ENCODE peak calls at places on chromosomes 11 and 22, in six cellular contexts. D is lower lobe of right lung; B is IMR-90; S is naive thymus-derived CD4-positive, alpha-beta T cell; M is ovary; P is tibial artery. E is an unnamed sample. For H3K4me1 and H3K36me3, the result is how much of the 10 kb centered on the place peaks cover.

GRCh38 chr11:96241351-96241841 is 101.6 kb downstream of the MAML2 start:
- DNase-seq in M (no peak), D (no peak), P (no peak), B (no peak), S (no peak), E (no peak)

GRCh38 chr11:66281001-66281400 is 3.0 kb downstream of the CNIH2 start:
- DNase-seq in D (no peak), S (no peak), B (no peak), P (no peak), M (no peak), E (no peak)

GRCh38 chr11:61356701-61357100 is 5.0 kb downstream of the CYB561A3 start:
- DNase-seq in P (no peak), B (no peak), S (no peak), D (no peak), M (no peak), E (no peak)

GRCh38 chr22:45482169-45482568 is 20.5 kb upstream of the FBLN1 start:
- DNase-seq in B (no peak), D (peak), P (no peak), M (no peak), S (no peak), E (no peak)

GRCh38 chr11:28366549-28367341 is 258.6 kb downstream of the METTL15 start:
- DNase-seq in D (no peak), M (no peak), P (no peak), B (peak), S (no peak), E (no peak)

GRCh38 chr11:69968407-69969347 is 109.4 kb upstream of the ANO1 start:
- DNase-seq in D (peak), S (no peak), P (no peak), B (no peak), M (no peak), E (no peak)

GRCh38 chr11:65262775-65263174 is 1.0 kb downstream of the POLA2 start:
- DNase-seq in M (no peak), B (no peak), P (no peak), S (no peak), D (no peak), E (no peak)

GRCh38 chr11:75627879-75628668 is 40.8 kb downstream of the MAP6 start:
- DNase-seq in P (no peak), D (no peak), M (peak), S (no peak), B (peak), E (no peak)

GRCh38 chr11:72239849-72240460 is 4.0 kb downstream of the PHOX2A start:
- DNase-seq in D (peak), M (no peak), S (no peak), B (no peak), P (no peak), E (peak)

GRCh38 chr22:25729595-25729994 is 12.4 kb upstream of the MYO18B start:
- DNase-seq in B (no peak), D (no peak), M (no peak), S (no peak), P (no peak), E (no peak)
- H3K27ac ChIP-seq in B (no peak), D (no peak), M (no peak), S (no peak), P (no peak), E (no peak)

GRCh38 chr11:109155291-109155690 is 266.7 kb upstream of the C11orf87 start:
- DNase-seq in P (no peak), B (no peak), M (no peak), D (no peak), S (no peak), E (no peak)
- H3K4me1 ChIP-seq in P (under half), B (under half), M (under half), D (under half), S (under half), E (under half)

GRCh38 chr11:2943711-2944118 is 14.5 kb upstream of the PHLDA2 start:
- DNase-seq in M (no peak), S (peak), D (peak), P (no peak), B (no peak), E (peak)

GRCh38 chr11:2942872-2943710 is 13.9 kb upstream of the PHLDA2 start:
- DNase-seq in S (peak), M (no peak), B (no peak), D (no peak), P (no peak), E (no peak)

GRCh38 chr11:2944953-2945756 is 15.9 kb upstream of the PHLDA2 start:
- DNase-seq in D (peak), B (peak), P (peak), S (peak), M (peak), E (peak)

GRCh38 chr11:2945757-2946287 is 16.6 kb upstream of the PHLDA2 start:
- DNase-seq in P (no peak), S (no peak), B (no peak), D (no peak), M (no peak), E (peak)

GRCh38 chr11:2944530-2944929 is 15.3 kb upstream of the PHLDA2 start:
- DNase-seq in M (no peak), P (no peak), D (no peak), B (no peak), S (no peak), E (no peak)
- H3K36me3 ChIP-seq in M (under half), P (under half), D (under half), B (under half), S (under half), E (under half)

GRCh38 chr22:32622004-32622761 is 147.6 kb downstream of the FBXO7 start:
- DNase-seq in P (peak), M (peak), B (peak), S (no peak), D (no peak), E (peak)

GRCh38 chr22:32622762-32623147 is 148.1 kb downstream of the FBXO7 start:
- DNase-seq in B (no peak), M (no peak), D (no peak), S (no peak), P (no peak), E (no peak)

GRCh38 chr22:32621656-32622003 is 147.0 kb downstream of the FBXO7 start:
- DNase-seq in P (no peak), S (no peak), B (no peak), M (no peak), D (no peak), E (no peak)

GRCh38 chr22:32619614-32620426 is 145.2 kb downstream of the FBXO7 start:
- DNase-seq in M (peak), D (no peak), B (peak), P (peak), S (no peak), E (no peak)

DNA sequence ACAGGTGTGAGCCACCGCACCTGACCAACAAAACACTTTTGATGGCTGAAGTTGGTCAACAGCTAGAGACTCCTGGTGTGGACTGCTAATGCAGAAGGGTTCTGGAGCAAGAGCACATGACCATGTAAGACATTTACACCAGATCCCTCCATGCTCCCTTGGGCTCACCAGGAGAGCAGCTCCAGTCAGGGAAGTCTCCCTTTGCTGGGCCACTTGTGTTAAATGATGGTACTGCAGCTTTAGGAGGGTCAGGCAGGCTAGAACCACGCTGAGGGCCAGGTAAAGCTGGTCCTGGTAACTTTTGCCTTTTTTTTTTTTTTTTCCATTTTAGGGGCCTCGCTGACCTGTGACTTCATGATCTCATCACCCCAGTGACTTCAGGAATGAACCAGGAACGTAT is 146.4 kb downstream of the FBXO7 start:
- DNase-seq in D (no peak), B (no peak), S (no peak), M (no peak), P (no peak), E (no peak)
- H3K27ac ChIP-seq in D (peak), B (peak), S (no peak), M (peak), P (peak), E (no peak)

GRCh38 chr11:67364169-67364568 is 9.2 kb downstream of the CLCF1 start:
- DNase-seq in S (no peak), B (no peak), M (no peak), D (no peak), P (no peak), E (no peak)
- H3K4me1 ChIP-seq in S (under half), B (under half), M (under half), D (under half), P (under half), E (under half)

GRCh38 chr11:126192386-126192785 is 19.1 kb downstream of the RPUSD4 start:
- DNase-seq in M (no peak), S (no peak), B (no peak), P (no peak), D (no peak), E (no peak)

GRCh38 chr11:126189109-126189929 is 22.1 kb downstream of the RPUSD4 start:
- DNase-seq in B (no peak), P (no peak), S (no peak), D (no peak), M (no peak), E (no peak)

GRCh38 chr11:126193038-126193478 is 18.4 kb downstream of the RPUSD4 start:
- DNase-seq in M (no peak), P (no peak), B (no peak), S (no peak), D (no peak), E (no peak)

GRCh38 chr11:126191379-126192073 is 19.9 kb downstream of the RPUSD4 start:
- DNase-seq in S (no peak), M (no peak), B (no peak), D (no peak), P (no peak), E (no peak)

DNA sequence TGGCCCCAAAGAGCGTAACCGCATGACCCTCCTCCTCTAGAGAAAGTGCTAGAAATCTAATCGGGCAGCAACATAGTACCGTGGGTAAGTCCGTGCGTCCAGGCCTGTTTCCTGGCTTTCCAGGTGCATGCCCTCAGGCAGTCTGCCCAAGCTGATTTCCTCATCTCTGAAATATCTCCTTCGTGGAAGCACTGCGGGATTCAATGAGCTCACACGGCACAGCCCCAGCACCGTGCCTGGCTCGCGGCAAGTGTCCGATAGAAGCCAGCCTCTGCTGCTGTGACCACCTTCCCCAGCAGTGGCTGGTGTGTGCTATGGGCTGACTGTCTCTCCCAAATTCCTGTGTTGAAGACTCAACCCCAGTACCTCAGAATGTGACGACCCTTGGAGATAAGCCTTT is 20.7 kb downstream of the RPUSD4 start:
- DNase-seq in M (no peak), B (no peak), D (no peak), P (no peak), S (no peak), E (no peak)
- H3K36me3 ChIP-seq in M (under half), B (under half), D (under half), P (half or more), S (under half), E (under half)

GRCh38 chr22:41289681-41290080 is 3.7 kb upstream of the RANGAP1 start:
- DNase-seq in P (no peak), S (no peak), B (no peak), M (no peak), D (no peak), E (no peak)
- H3K27ac ChIP-seq in P (no peak), S (no peak), B (peak), M (no peak), D (peak), E (no peak)

GRCh38 chr11:44727114-44727372 is 281 bp downstream of the TSPAN18 start:
- DNase-seq in D (no peak), P (no peak), M (no peak), S (peak), B (no peak), E (no peak)
- H3K4me1 ChIP-seq in D (under half), P (under half), M (under half), S (under half), B (under half), E (under half)

GRCh38 chr11:88324562-88325345 is 12.8 kb downstream of the CTSC start:
- DNase-seq in D (no peak), M (no peak), S (no peak), B (no peak), P (no peak), E (no peak)
- H3K36me3 ChIP-seq in D (under half), M (under half), S (under half), B (under half), P (under half), E (under half)

GRCh38 chr22:38031491-38031890 is 25.7 kb upstream of the PICK1 start:
- DNase-seq in B (no peak), S (no peak), P (no peak), M (no peak), D (no peak), E (no peak)

GRCh38 chr22:38034278-38034882 is 22.8 kb upstream of the PICK1 start:
- DNase-seq in D (peak), S (no peak), M (peak), P (peak), B (peak), E (peak)

GRCh38 chr22:38034884-38035529 is 22.2 kb upstream of the PICK1 start:
- DNase-seq in P (no peak), M (no peak), S (no peak), B (no peak), D (peak), E (no peak)

GRCh38 chr22:38033522-38034277 is 23.5 kb upstream of the PICK1 start:
- DNase-seq in M (no peak), S (no peak), P (no peak), D (peak), B (no peak), E (no peak)

DNA sequence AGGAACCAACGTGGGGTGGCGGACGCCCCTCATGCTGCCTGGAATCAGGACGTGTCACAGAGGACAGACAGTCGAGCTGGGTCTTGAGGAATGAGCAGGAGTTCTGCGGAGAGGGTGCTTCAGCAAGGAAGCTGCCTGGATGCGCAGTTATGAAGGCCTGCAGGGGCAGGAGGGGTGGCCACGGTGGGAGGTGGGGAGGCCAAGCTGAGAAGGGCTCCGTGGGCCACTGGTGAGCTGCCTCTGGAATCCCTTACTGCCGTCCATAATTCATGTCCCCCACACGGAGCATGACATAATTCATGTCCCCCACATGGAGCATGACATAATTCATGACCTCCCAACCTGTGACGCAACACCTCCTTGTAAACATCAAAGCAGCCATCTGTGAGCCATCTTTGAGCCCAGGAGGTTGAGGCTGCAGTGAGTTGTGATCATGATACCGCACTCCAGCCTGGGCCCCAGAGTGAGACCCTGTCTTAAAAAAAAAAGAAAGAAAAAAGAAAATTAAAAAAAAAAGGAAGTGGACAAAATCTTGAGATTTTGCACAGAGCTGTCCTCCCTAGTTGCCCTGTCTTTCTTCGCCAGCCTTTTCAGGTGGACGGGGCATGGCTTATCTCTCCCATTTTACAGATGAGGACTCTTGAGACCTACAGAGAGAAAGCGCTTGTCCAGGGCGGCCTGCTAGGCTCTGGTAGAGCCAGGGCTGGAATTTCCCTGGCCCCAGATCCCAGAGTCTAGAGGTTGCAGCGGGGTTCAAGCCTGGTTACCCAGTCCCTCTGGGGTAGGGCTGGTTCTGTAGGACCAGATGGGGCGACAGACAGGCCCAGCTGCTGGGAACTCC is 24.3 kb upstream of the PICK1 start:
- DNase-seq in P (no peak), D (no peak), S (no peak), B (peak), M (peak), E (no peak)
- H3K27ac ChIP-seq in P (no peak), D (peak), S (no peak), B (peak), M (no peak), E (no peak)

E was measured in aorta.